ENCODE peak calls at places on chromosomes 6 and 20, in four cellular contexts. I is BJ; H is CD8-positive, alpha-beta T cell; T is kidney. M is an unnamed sample.

GRCh38 chr6:105609375-105609991 is 206.6 kb upstream of the PREP start:
- DNase-seq in I (no peak), H (no peak), T (peak), M (no peak)

GRCh38 chr6:28947067-28947765 is 23.4 kb upstream of the TRIM27 start:
- DNase-seq in I (no peak), H (no peak), T (no peak), M (no peak)

GRCh38 chr20:37408202-37408929 is 62.4 kb downstream of the SRC start:
- DNase-seq in I (no peak), H (no peak), T (no peak), M (no peak)

GRCh38 chr6:136173519-136174507 is 76.3 kb downstream of the MTFR2 start:
- DNase-seq in I (no peak), H (no peak), T (peak), M (no peak)

GRCh38 chr6:170143401-170144150 is 147.3 kb downstream of the DLL1 start:
- DNase-seq in I (no peak), H (no peak), T (peak), M (no peak)

GRCh38 chr6:142874676-142875075 is 70.3 kb downstream of the HIVEP2 start:
- DNase-seq in I (no peak), H (no peak), T (no peak), M (no peak)

GRCh38 chr6:149854532-149854931 is 9.6 kb downstream of the LRP11 start:
- DNase-seq in I (no peak), H (no peak), T (no peak), M (no peak)

GRCh38 chr6:31362751-31363150 is 5.8 kb upstream of the HLA-B start:
- DNase-seq in I (no peak), H (no peak), T (no peak), M (no peak)

GRCh38 chr6:111033628-111034289 is 51.9 kb downstream of the RPF2 start:
- DNase-seq in I (no peak), H (no peak), T (no peak), M (no peak)

GRCh38 chr6:157497579-157497978 is 116.6 kb downstream of the ZDHHC14 start:
- DNase-seq in I (no peak), H (no peak), T (no peak), M (no peak)

GRCh38 chr6:146905313-146905712 is 298.9 kb upstream of the STXBP5 start:
- DNase-seq in I (peak), H (no peak), T (no peak), M (no peak)

GRCh38 chr20:4788314-4788713 is 66.6 kb downstream of the PRND start:
- DNase-seq in I (no peak), H (no peak), T (no peak), M (no peak)

GRCh38 chr6:167825759-167826229 is 917 bp upstream of the AFDN start:
- DNase-seq in I (no peak), H (no peak), T (peak), M (no peak)

GRCh38 chr6:138772596-138773176 is 883 bp upstream of the CCDC28A start:
- DNase-seq in I (no peak), H (no peak), T (no peak), M (no peak)

GRCh38 chr20:44054849-44055248 is 132.1 kb downstream of the JPH2 start:
- DNase-seq in I (no peak), H (no peak), T (no peak), M (no peak)

GRCh38 chr20:43941476-43942212 is 27.0 kb downstream of the TOX2 start:
- DNase-seq in I (no peak), H (no peak), T (peak), M (no peak)

GRCh38 chr20:49411221-49411925 is 71.1 kb downstream of the KCNB1 start:
- DNase-seq in I (no peak), H (no peak), T (no peak), M (no peak)

GRCh38 chr20:52601295-52601971 is 370.7 kb upstream of the TSHZ2 start:
- DNase-seq in I (no peak), H (no peak), T (no peak), M (peak)

GRCh38 chr6:111880181-111880944 is 7.1 kb upstream of the FYN start:
- DNase-seq in I (no peak), H (no peak), T (no peak), M (no peak)

GRCh38 chr6:10030942-10031537 is 383.8 kb downstream of the TFAP2A start:
- DNase-seq in I (no peak), H (no peak), T (no peak), M (peak)

GRCh38 chr20:49690899-49691620 is 22.6 kb downstream of the B4GALT5 start:
- DNase-seq in I (no peak), H (no peak), T (no peak), M (no peak)

GRCh38 chr20:4242376-4242775 is 227.0 kb upstream of the RNF24 start:
- DNase-seq in I (no peak), H (no peak), T (no peak), M (no peak)

GRCh38 chr6:9657994-9658393 is 756.9 kb downstream of the TFAP2A start:
- DNase-seq in I (no peak), H (no peak), T (no peak), M (no peak)

GRCh38 chr6:34559651-34560365 is 3.7 kb upstream of the SPDEF start:
- DNase-seq in I (no peak), H (no peak), T (no peak), M (no peak)

GRCh38 chr20:25032478-25033183 is 25.3 kb downstream of the ACSS1 start:
- DNase-seq in I (no peak), H (no peak), T (peak), M (no peak)

GRCh38 chr20:36950432-36951197 is 893 bp downstream of the SAMHD1 start:
- DNase-seq in I (no peak), H (peak), T (peak), M (no peak)

GRCh38 chr20:50286174-50286511 is 95.5 kb downstream of the CEBPB start:
- DNase-seq in I (no peak), H (no peak), T (no peak), M (no peak)

GRCh38 chr6:35471836-35472345 is 3.7 kb downstream of the RPL10A start:
- DNase-seq in I (no peak), H (no peak), T (no peak), M (no peak)

GRCh38 chr6:164246082-164246481 is 831.6 kb downstream of the QKI start:
- DNase-seq in I (no peak), H (no peak), T (no peak), M (no peak)

GRCh38 chr6:125041740-125042459 is 79.7 kb downstream of the RNF217 start:
- DNase-seq in I (no peak), H (no peak), T (no peak), M (no peak)

GRCh38 chr6:170090561-170090960 is 200.3 kb downstream of the DLL1 start:
- DNase-seq in I (no peak), H (peak), T (no peak), M (no peak)

GRCh38 chr6:119076966-119077642 is 1.4 kb downstream of the FAM184A start:
- DNase-seq in I (no peak), H (no peak), T (no peak), M (no peak)
- H3K4me3 ChIP-seq in I (no peak), H (peak), T (peak), M (no peak)

GRCh38 chr6:118501816-118502568 is 46.1 kb upstream of the PLN start:
- DNase-seq in I (no peak), H (no peak), T (no peak), M (no peak)

GRCh38 chr6:118495639-118496296 is 52.3 kb upstream of the PLN start:
- DNase-seq in I (no peak), H (no peak), T (no peak), M (no peak)

GRCh38 chr6:118504611-118505010 is 43.5 kb upstream of the PLN start:
- DNase-seq in I (no peak), H (no peak), T (no peak), M (no peak)

GRCh38 chr6:118501099-118501498 is 47.0 kb upstream of the PLN start:
- DNase-seq in I (no peak), H (no peak), T (peak), M (no peak)

DNA sequence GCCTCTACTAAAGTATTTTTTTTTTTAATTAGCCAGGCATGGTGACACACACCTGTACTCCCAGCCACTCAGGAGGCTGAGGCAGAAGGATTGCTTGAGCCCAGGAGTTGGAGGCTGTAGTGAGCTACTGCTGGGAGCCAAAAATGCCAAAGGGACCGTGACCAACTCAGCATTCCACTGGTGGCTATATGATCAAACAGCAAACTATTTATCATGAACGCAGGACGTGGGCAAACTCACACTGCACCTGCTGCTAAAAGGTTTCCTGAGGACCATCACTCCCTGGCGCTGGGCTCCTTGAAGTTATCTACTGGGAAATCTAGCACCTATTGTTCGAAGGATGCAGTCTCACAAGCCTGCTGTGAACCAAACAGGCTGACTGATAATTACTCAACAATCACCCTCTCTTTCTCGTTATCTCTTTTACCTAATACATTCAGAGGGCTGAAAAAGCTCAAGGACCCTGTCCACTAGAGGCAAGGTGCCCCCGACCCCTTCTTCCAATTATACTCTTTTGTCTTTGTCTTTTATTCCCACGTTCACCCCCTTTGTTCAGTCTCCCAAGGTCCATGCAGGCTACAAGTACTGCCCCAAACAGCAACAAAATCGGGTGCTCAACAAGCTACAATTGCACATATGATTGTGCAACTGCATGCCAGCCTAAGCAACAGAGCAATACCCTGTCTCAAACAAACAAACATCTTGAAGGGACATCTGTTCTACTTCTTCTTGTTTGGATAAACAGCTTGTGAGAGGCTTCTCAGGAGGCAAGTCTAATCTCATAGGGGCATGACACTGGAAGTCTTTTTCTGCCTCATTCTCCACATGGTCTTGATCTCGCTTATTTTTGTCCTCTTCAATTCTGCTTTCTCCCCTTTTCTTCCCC is 47.7 kb upstream of the PLN start:
- DNase-seq in I (no peak), H (no peak), T (no peak), M (no peak)
- H3K4me3 ChIP-seq in I (no peak), H (no peak), T (no peak), M (no peak)

DNA sequence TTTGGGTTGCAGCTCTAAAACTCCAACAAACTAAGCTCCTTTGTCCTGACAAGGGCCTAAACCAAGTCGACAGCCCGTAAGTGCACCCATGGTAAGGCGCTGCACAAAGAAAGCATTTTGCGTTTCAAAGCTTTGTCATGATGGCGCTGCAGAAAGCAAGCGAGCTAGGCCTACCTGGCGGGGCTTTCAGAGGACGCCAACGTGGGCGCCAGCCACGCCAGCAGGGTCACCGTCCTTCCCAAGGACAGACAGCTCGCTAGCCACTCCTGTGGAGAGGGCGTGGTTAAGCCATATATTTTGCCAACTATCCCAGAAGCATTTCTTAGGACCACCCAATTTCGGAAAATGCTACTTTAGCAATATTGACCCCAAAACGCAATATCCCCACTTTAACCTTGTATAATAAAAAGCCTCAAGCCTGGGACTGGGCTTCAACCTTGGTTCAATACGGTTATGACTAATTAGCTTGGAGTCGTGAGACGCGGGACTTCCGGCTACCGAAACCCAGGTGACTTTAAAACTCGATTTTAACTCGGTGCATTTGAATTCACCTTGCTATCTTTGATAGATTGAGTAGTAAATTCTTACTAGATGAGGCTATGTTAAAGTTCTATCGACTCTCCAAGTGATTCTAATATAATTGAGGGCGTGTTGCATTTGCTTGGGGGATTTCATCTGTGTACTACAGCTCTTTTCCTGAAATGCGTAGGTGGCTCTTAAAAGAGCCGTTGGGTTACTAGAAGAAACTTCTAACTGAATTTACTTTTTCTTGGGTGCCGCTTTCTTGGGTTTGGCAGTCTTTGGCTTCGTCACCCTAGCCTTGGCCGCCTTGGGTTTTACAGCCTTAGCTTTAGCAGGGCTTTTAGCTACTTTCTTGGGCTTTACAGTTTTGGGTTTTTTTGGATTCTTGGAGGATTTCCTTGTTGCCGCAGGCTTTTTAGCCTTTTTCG is 54.0 kb downstream of the TRIM38 start:
- DNase-seq in I (no peak), H (no peak), T (no peak), M (no peak)
- H3K4me3 ChIP-seq in I (peak), H (peak), T (peak), M (peak)

GRCh38 chr6:43275782-43276179 is 22.3 kb upstream of the SLC22A7 start:
- DNase-seq in I (no peak), H (peak), T (no peak), M (no peak)
- H3K4me3 ChIP-seq in I (no peak), H (peak), T (peak), M (no peak)

GRCh38 chr20:33561981-33562601 is 72.2 kb downstream of the CBFA2T2 start:
- DNase-seq in I (peak), H (no peak), T (no peak), M (peak)

GRCh38 chr20:33567949-33568348 is 78.1 kb downstream of the CBFA2T2 start:
- DNase-seq in I (no peak), H (no peak), T (no peak), M (no peak)

GRCh38 chr20:33559994-33560393 is 70.1 kb downstream of the CBFA2T2 start:
- DNase-seq in I (no peak), H (no peak), T (no peak), M (no peak)

GRCh38 chr20:33566781-33567603 is 77.1 kb downstream of the CBFA2T2 start:
- DNase-seq in I (no peak), H (no peak), T (no peak), M (no peak)

GRCh38 chr20:33563788-33564187 is 73.9 kb downstream of the CBFA2T2 start:
- DNase-seq in I (no peak), H (no peak), T (no peak), M (no peak)
- H3K4me3 ChIP-seq in I (no peak), H (no peak), T (no peak), M (no peak)

GRCh38 chr6:74505391-74505790 is 700.5 kb downstream of the COL12A1 start:
- DNase-seq in I (no peak), H (no peak), T (no peak), M (no peak)

GRCh38 chr6:74507649-74508048 is 698.2 kb downstream of the COL12A1 start:
- DNase-seq in I (no peak), H (no peak), T (no peak), M (no peak)

GRCh38 chr6:74504941-74505340 is 700.9 kb downstream of the COL12A1 start:
- DNase-seq in I (no peak), H (no peak), T (no peak), M (no peak)

DNA sequence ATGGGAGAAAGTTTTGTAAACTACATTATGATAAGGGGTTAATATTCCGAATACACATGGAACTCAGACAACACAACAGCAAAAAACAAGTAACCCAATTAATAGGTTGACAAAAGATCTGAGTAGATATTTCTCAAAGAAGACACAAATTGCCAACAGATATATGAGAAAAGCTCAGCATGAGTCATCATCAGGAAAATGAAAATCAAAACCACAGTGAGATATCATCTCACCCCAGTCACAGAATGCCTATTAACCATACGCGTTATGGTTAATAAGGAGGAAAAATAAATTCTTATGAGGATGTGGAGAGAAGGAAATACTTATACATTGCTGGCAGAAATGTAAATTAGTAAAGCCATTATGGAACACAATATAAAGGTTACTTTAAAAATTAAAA is 695.0 kb downstream of the COL12A1 start:
- DNase-seq in I (no peak), H (no peak), T (no peak), M (no peak)
- H3K4me3 ChIP-seq in I (no peak), H (no peak), T (no peak), M (no peak)

DNA sequence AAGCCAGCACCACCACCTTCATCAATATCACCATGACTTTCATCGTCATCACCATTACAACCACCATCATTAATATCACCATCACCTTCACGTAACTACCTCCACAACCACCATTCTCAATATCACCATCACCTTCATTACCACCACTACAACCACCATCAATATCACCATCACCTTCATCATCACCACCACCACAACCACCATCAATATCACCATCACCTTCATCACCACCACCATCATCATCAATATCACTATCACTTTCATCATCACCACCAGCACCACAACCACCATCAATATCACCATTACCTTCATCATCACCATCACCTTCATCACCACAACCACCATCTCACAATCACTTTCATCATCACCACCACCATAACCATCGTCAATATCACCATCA is 225.3 kb upstream of the SULF2 start:
- DNase-seq in I (no peak), H (no peak), T (no peak), M (no peak)
- H3K4me3 ChIP-seq in I (no peak), H (no peak), T (no peak), M (no peak)

GRCh38 chr6:27128796-27129094 is 118.8 kb upstream of the PRSS16 start:
- DNase-seq in I (no peak), H (no peak), T (no peak), M (no peak)

GRCh38 chr6:27127874-27128795 is 119.4 kb upstream of the PRSS16 start:
- DNase-seq in I (no peak), H (no peak), T (no peak), M (no peak)

GRCh38 chr6:27126046-27126814 is 121.3 kb upstream of the PRSS16 start:
- DNase-seq in I (no peak), H (no peak), T (no peak), M (no peak)

GRCh38 chr6:27129095-27129815 is 118.2 kb upstream of the PRSS16 start:
- DNase-seq in I (no peak), H (no peak), T (no peak), M (no peak)

DNA sequence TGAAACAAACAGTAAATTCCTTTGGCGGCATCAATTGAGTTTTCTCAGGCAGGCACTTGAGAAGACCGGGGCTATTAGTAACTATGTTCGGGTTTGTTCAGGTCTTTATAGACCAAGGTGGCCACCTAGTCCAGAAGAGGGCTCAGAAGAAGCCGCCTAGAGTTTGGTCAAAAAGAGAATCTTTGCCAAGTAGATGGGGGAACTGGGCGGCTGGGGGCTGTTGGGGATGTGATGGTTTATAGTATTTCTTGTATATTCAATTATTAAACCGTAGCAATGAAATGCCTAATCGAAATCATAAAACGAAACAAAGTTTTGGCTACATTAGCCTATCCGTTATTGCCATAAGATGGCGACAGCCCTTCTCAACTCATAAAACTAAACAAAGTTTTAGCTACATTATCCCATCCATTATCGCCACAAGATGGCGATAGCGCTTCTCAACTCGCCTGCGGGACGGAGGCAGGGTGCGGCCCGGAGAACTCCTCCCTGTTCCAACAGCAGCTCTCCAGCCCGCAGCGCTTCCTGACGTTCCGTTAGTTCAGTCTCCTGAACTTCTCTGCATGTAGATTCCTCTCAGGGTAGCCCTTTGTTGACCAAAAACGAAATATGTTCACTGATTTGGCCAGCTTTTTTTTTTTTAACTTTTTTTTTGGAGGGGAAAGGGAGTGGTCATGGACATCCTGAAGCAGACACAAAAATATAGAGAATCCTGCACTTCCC is 120.5 kb upstream of the PRSS16 start:
- DNase-seq in I (no peak), H (peak), T (peak), M (peak)
- H3K4me3 ChIP-seq in I (peak), H (peak), T (peak), M (peak)